ENCODE peak calls at places on chromosomes 3 and 15, in five cellular contexts. H is GM20000, N is GM13976, W is lower lobe of right lung, S is body of pancreas. K is an unnamed sample.

GRCh38 chr3:186609247-186609868 is 3.5 kb upstream of the AHSG start:
- DNase-seq in W (no peak), N (peak), H (peak), S (peak), K (peak)

GRCh38 chr15:58229297-58229768 is 91.2 kb downstream of the AQP9 start:
- DNase-seq in W (no peak), N (no peak), S (no peak), H (no peak), K (peak)

GRCh38 chr15:80595391-80595790 is 99.7 kb upstream of the ABHD17C start:
- DNase-seq in N (no peak), H (no peak), W (no peak), S (no peak), K (no peak)

GRCh38 chr15:25171111-25171811 is 216.5 kb downstream of the SNRPN start:
- DNase-seq in W (peak), S (peak), H (no peak), N (peak), K (no peak)

GRCh38 chr3:70973558-70973957 is 610.0 kb downstream of the FOXP1 start:
- DNase-seq in W (no peak), N (no peak), S (no peak), H (no peak), K (peak)

GRCh38 chr15:73691398-73691797 is 7.2 kb downstream of the CD276 start:
- DNase-seq in H (no peak), S (no peak), N (no peak), W (peak), K (peak)

GRCh38 chr3:177382944-177383343 is 185.7 kb upstream of the TBL1XR1 start:
- DNase-seq in N (no peak), S (no peak), W (no peak), H (no peak), K (no peak)

GRCh38 chr3:142029052-142029642 is 120.2 kb downstream of the TFDP2 start:
- DNase-seq in H (peak), N (peak), S (no peak), W (no peak), K (no peak)

GRCh38 chr15:75049392-75049791 is 26.0 kb downstream of the PPCDC start:
- DNase-seq in W (peak), N (no peak), S (peak), H (no peak), K (peak)

GRCh38 chr15:97748576-97748975 is 211.9 kb upstream of the ARRDC4 start:
- DNase-seq in W (no peak), N (no peak), S (no peak), H (no peak), K (no peak)

GRCh38 chr3:43995929-43996378 is 245.7 kb upstream of the TOPAZ1 start:
- DNase-seq in W (no peak), S (no peak), N (peak), H (peak), K (no peak)

GRCh38 chr15:75042730-75043508 is 19.5 kb downstream of the PPCDC start:
- DNase-seq in H (peak), S (peak), N (peak), W (peak), K (peak)

GRCh38 chr3:117059054-117059989 is 349.7 kb downstream of the TUSC7 start:
- DNase-seq in S (no peak), N (no peak), W (no peak), H (no peak), K (peak)

GRCh38 chr3:138118863-138119766 is 3.7 kb upstream of the DZIP1L start:
- DNase-seq in S (peak), W (peak), H (peak), N (peak), K (peak)

GRCh38 chr3:128062033-128062745 is 10.0 kb downstream of the SEC61A1 start:
- DNase-seq in H (no peak), W (no peak), S (no peak), N (no peak), K (no peak)

GRCh38 chr15:80815076-80815475 is 35.9 kb downstream of the CEMIP start:
- DNase-seq in S (no peak), W (no peak), H (no peak), N (no peak), K (no peak)

GRCh38 chr3:22885039-22885438 is 318.1 kb upstream of the UBE2E2 start:
- DNase-seq in W (no peak), H (no peak), S (no peak), N (no peak), K (no peak)

GRCh38 chr3:175338775-175339535 is 479.8 kb downstream of the NAALADL2 start:
- DNase-seq in S (no peak), W (peak), H (no peak), N (no peak), K (peak)

GRCh38 chr3:184584001-184584891 is 22.7 kb downstream of the EPHB3 start:
- DNase-seq in N (no peak), W (no peak), H (no peak), S (no peak), K (no peak)

GRCh38 chr3:104873331-104873730 is 493.4 kb upstream of the ALCAM start:
- DNase-seq in N (no peak), W (no peak), S (no peak), H (no peak), K (peak)

GRCh38 chr3:127406309-127407025 is 118.6 kb upstream of the PRR20G start:
- DNase-seq in S (no peak), N (no peak), W (no peak), H (peak), K (no peak)

GRCh38 chr3:3666664-3667063 is 132.6 kb upstream of the LRRN1 start:
- DNase-seq in N (peak), W (no peak), S (no peak), H (peak), K (no peak)

GRCh38 chr15:81752149-81752942 is 293.5 kb downstream of the MEX3B start:
- DNase-seq in H (no peak), W (no peak), S (peak), N (no peak), K (peak)

GRCh38 chr3:107344722-107345121 is 32.5 kb upstream of the CCDC54 start:
- DNase-seq in W (no peak), S (no peak), H (no peak), N (no peak), K (no peak)

GRCh38 chr15:100338971-100339444 is 2.8 kb downstream of the ADAMTS17 start:
- DNase-seq in S (peak), W (no peak), N (no peak), H (no peak), K (peak)

GRCh38 chr3:157755254-157755653 is 252.0 kb upstream of the VEPH1 start:
- DNase-seq in W (no peak), S (no peak), H (no peak), N (no peak), K (no peak)
- TF ChIP-seq CTCF in W (no peak), S (no peak), H (no peak), N (no peak), K (peak)

GRCh38 chr3:13634615-13635014 is 85.7 kb downstream of the FBLN2 start:
- DNase-seq in S (no peak), N (no peak), W (no peak), H (no peak), K (no peak)
- TF ChIP-seq CTCF in S (no peak), N (no peak), W (no peak), H (no peak), K (no peak)

DNA sequence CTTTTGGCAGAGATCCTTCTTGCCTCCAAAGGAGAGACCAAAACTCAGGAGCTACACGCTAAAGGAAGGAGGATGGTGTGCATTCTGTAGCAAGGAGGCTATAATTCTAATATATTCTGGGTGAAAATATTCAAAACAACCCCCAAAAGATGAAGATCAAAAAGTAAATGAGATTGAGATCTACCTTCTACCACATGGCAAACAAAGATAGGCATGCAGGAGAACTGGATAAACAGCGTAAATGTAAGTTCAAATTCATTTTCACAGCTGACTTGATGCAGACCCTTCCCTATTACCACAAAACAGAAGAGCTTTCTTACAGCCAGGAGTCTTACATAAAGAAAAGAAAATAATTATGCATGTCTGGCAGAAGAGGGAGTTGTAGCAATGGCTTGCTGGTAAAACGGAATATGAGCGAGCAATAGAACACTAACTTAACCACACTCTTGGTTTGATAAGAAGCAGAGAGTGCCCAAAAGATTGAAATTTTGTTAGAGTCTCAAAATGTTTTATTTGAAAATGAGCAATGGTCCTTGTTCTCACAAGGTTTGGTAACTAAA is 272.7 kb downstream of the MECOM start:
- DNase-seq in S (no peak), W (no peak), H (no peak), N (no peak), K (no peak)
- TF ChIP-seq CTCF in S (no peak), W (no peak), H (no peak), N (no peak), K (no peak)

DNA sequence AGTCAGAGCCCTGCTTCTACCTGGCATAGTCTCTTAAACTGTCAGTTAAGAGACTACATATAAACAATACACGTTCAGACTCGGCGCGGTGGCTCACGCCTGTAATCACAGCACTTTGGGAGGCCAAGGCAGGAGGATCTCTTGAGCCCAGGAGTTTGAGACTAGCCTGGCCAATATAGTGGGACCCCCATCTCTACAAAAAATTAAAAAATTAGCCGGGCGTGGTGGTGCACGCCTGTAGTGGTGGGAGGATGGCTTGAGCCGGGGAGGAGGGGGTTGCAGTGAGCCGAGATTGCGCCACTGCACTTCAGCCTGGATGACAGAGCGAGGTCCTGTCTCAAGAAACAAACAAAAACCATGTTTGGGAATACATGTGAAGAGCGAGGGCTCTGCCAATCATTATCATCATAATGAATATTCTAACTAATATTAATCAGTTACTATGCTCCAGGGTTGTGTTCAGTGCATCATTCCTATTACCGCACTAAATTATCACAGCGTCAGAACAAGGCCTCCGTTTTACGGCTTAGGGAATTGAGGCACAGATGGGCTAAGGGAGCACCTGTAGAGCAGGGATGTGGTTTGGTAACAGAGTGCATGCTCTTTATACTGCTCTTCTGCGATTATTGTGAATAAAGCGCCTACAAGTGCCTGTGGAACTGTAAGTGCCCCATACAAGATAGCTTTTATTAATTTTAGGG is 844 bp upstream of the UQCC5 start:
- DNase-seq in W (no peak), N (no peak), H (no peak), S (peak), K (no peak)
- TF ChIP-seq CTCF in W (no peak), N (no peak), H (no peak), S (no peak), K (no peak)